ENCODE peak calls at places on chromosomes 7 and 10, in nine cellular contexts. One of them, this sample, is unnamed.

GRCh38 chr10:71848325-71849277 is 2.5 kb downstream of the PSAP start:
- DNase-seq in brain microvascular endothelial cell: no peak
- DNase-seq in psoas muscle: no peak
- DNase-seq in ascending aorta: no peak
- DNase-seq in lower leg skin: no peak
- DNase-seq in upper lobe of right lung: no peak
- DNase-seq in CD8-positive, alpha-beta memory T cell: no peak
- DNase-seq in cardiac muscle cell: no peak
- DNase-seq in CD8-positive, alpha-beta T cell: no peak
- DNase-seq in this sample: peak

GRCh38 chr7:27802977-27803376 is 63.0 kb downstream of the TAX1BP1 start:
- DNase-seq in CD8-positive, alpha-beta T cell: no peak
- DNase-seq in lower leg skin: no peak
- DNase-seq in ascending aorta: no peak
- DNase-seq in psoas muscle: no peak
- DNase-seq in CD8-positive, alpha-beta memory T cell: no peak
- DNase-seq in cardiac muscle cell: no peak
- DNase-seq in upper lobe of right lung: no peak
- DNase-seq in brain microvascular endothelial cell: no peak
- DNase-seq in this sample: no peak

GRCh38 chr10:104925232-104925851 is 284.3 kb downstream of the SORCS3 start:
- DNase-seq in cardiac muscle cell: peak
- DNase-seq in CD8-positive, alpha-beta T cell: peak
- DNase-seq in CD8-positive, alpha-beta memory T cell: peak
- DNase-seq in lower leg skin: peak
- DNase-seq in upper lobe of right lung: no peak
- DNase-seq in ascending aorta: no peak
- DNase-seq in brain microvascular endothelial cell: no peak
- DNase-seq in psoas muscle: no peak
- DNase-seq in this sample: peak

GRCh38 chr7:74026406-74027123 is 1.4 kb upstream of the ELN start:
- DNase-seq in ascending aorta: peak
- DNase-seq in cardiac muscle cell: peak
- DNase-seq in CD8-positive, alpha-beta T cell: peak
- DNase-seq in upper lobe of right lung: peak
- DNase-seq in psoas muscle: peak
- DNase-seq in brain microvascular endothelial cell: peak
- DNase-seq in CD8-positive, alpha-beta memory T cell: peak
- DNase-seq in lower leg skin: peak
- DNase-seq in this sample: peak

GRCh38 chr10:660413-660979 is 29.0 kb downstream of the DIP2C start:
- DNase-seq in brain microvascular endothelial cell: no peak
- DNase-seq in psoas muscle: no peak
- DNase-seq in CD8-positive, alpha-beta T cell: no peak
- DNase-seq in upper lobe of right lung: no peak
- DNase-seq in cardiac muscle cell: no peak
- DNase-seq in lower leg skin: no peak
- DNase-seq in ascending aorta: peak
- DNase-seq in CD8-positive, alpha-beta memory T cell: no peak
- DNase-seq in this sample: no peak

GRCh38 chr10:89685932-89686331 is 15.5 kb upstream of the KIF20B start:
- DNase-seq in CD8-positive, alpha-beta memory T cell: no peak
- DNase-seq in lower leg skin: no peak
- DNase-seq in cardiac muscle cell: no peak
- DNase-seq in ascending aorta: no peak
- DNase-seq in CD8-positive, alpha-beta T cell: no peak
- DNase-seq in upper lobe of right lung: no peak
- DNase-seq in brain microvascular endothelial cell: no peak
- DNase-seq in psoas muscle: no peak
- DNase-seq in this sample: peak

GRCh38 chr7:2151235-2151634 is 81.5 kb downstream of the MAD1L1 start:
- DNase-seq in ascending aorta: no peak
- DNase-seq in upper lobe of right lung: no peak
- DNase-seq in CD8-positive, alpha-beta T cell: no peak
- DNase-seq in psoas muscle: peak
- DNase-seq in lower leg skin: no peak
- DNase-seq in cardiac muscle cell: no peak
- DNase-seq in CD8-positive, alpha-beta memory T cell: no peak
- DNase-seq in brain microvascular endothelial cell: no peak
- DNase-seq in this sample: no peak

GRCh38 chr10:119149723-119150122 is 15.8 kb downstream of the SFXN4 start:
- DNase-seq in upper lobe of right lung: no peak
- DNase-seq in lower leg skin: no peak
- DNase-seq in CD8-positive, alpha-beta memory T cell: no peak
- DNase-seq in CD8-positive, alpha-beta T cell: no peak
- DNase-seq in psoas muscle: no peak
- DNase-seq in brain microvascular endothelial cell: no peak
- DNase-seq in ascending aorta: no peak
- DNase-seq in cardiac muscle cell: no peak
- DNase-seq in this sample: no peak

GRCh38 chr7:43639858-43640491 is 57.1 kb downstream of the STK17A start:
- DNase-seq in ascending aorta: peak
- DNase-seq in upper lobe of right lung: no peak
- DNase-seq in CD8-positive, alpha-beta T cell: no peak
- DNase-seq in lower leg skin: no peak
- DNase-seq in psoas muscle: no peak
- DNase-seq in cardiac muscle cell: peak
- DNase-seq in brain microvascular endothelial cell: peak
- DNase-seq in CD8-positive, alpha-beta memory T cell: no peak
- DNase-seq in this sample: no peak

GRCh38 chr10:30207485-30208052 is 141.5 kb downstream of the MTPAP start:
- DNase-seq in ascending aorta: no peak
- DNase-seq in upper lobe of right lung: no peak
- DNase-seq in CD8-positive, alpha-beta T cell: no peak
- DNase-seq in cardiac muscle cell: peak
- DNase-seq in CD8-positive, alpha-beta memory T cell: no peak
- DNase-seq in brain microvascular endothelial cell: no peak
- DNase-seq in psoas muscle: no peak
- DNase-seq in lower leg skin: no peak
- DNase-seq in this sample: no peak

GRCh38 chr7:140229591-140230516 is 53.1 kb upstream of the KDM7A start:
- DNase-seq in ascending aorta: no peak
- DNase-seq in brain microvascular endothelial cell: no peak
- DNase-seq in psoas muscle: no peak
- DNase-seq in cardiac muscle cell: peak
- DNase-seq in lower leg skin: no peak
- DNase-seq in CD8-positive, alpha-beta T cell: peak
- DNase-seq in upper lobe of right lung: no peak
- DNase-seq in CD8-positive, alpha-beta memory T cell: peak
- DNase-seq in this sample: peak

GRCh38 chr10:1646332-1646731 is 91.0 kb downstream of the ADARB2 start:
- DNase-seq in cardiac muscle cell: no peak
- DNase-seq in CD8-positive, alpha-beta T cell: no peak
- DNase-seq in CD8-positive, alpha-beta memory T cell: no peak
- DNase-seq in ascending aorta: no peak
- DNase-seq in lower leg skin: no peak
- DNase-seq in upper lobe of right lung: no peak
- DNase-seq in brain microvascular endothelial cell: no peak
- DNase-seq in psoas muscle: no peak
- DNase-seq in this sample: no peak

GRCh38 chr7:45881759-45882464 is 6.4 kb upstream of the IGFBP1 start:
- DNase-seq in psoas muscle: no peak
- DNase-seq in cardiac muscle cell: no peak
- DNase-seq in CD8-positive, alpha-beta memory T cell: no peak
- DNase-seq in brain microvascular endothelial cell: peak
- DNase-seq in upper lobe of right lung: no peak
- DNase-seq in CD8-positive, alpha-beta T cell: no peak
- DNase-seq in ascending aorta: no peak
- DNase-seq in lower leg skin: no peak
- DNase-seq in this sample: no peak

GRCh38 chr7:132321387-132321786 is 254.9 kb downstream of the PLXNA4 start:
- DNase-seq in upper lobe of right lung: no peak
- DNase-seq in lower leg skin: no peak
- DNase-seq in brain microvascular endothelial cell: peak
- DNase-seq in ascending aorta: no peak
- DNase-seq in CD8-positive, alpha-beta memory T cell: no peak
- DNase-seq in psoas muscle: no peak
- DNase-seq in CD8-positive, alpha-beta T cell: no peak
- DNase-seq in cardiac muscle cell: peak
- DNase-seq in this sample: peak

GRCh38 chr10:103916254-103916653 is 1.7 kb downstream of the STN1 start:
- DNase-seq in ascending aorta: no peak
- DNase-seq in CD8-positive, alpha-beta T cell: no peak
- DNase-seq in upper lobe of right lung: no peak
- DNase-seq in psoas muscle: no peak
- DNase-seq in CD8-positive, alpha-beta memory T cell: no peak
- DNase-seq in brain microvascular endothelial cell: no peak
- DNase-seq in cardiac muscle cell: no peak
- DNase-seq in lower leg skin: no peak
- DNase-seq in this sample: no peak

GRCh38 chr10:61757525-61758397 is 95.0 kb downstream of the CABCOCO1 start:
- DNase-seq in lower leg skin: no peak
- DNase-seq in brain microvascular endothelial cell: peak
- DNase-seq in CD8-positive, alpha-beta memory T cell: no peak
- DNase-seq in psoas muscle: no peak
- DNase-seq in upper lobe of right lung: no peak
- DNase-seq in CD8-positive, alpha-beta T cell: no peak
- DNase-seq in ascending aorta: peak
- DNase-seq in cardiac muscle cell: no peak
- DNase-seq in this sample: no peak

GRCh38 chr7:134891262-134892001 is 94.9 kb upstream of the AGBL3 start:
- DNase-seq in psoas muscle: peak
- DNase-seq in CD8-positive, alpha-beta T cell: no peak
- DNase-seq in lower leg skin: peak
- DNase-seq in CD8-positive, alpha-beta memory T cell: no peak
- DNase-seq in cardiac muscle cell: peak
- DNase-seq in ascending aorta: peak
- DNase-seq in upper lobe of right lung: peak
- DNase-seq in brain microvascular endothelial cell: peak
- DNase-seq in this sample: no peak

GRCh38 chr10:74900297-74900696 is 73.9 kb downstream of the KAT6B start:
- DNase-seq in ascending aorta: no peak
- DNase-seq in CD8-positive, alpha-beta T cell: peak
- DNase-seq in upper lobe of right lung: no peak
- DNase-seq in lower leg skin: no peak
- DNase-seq in cardiac muscle cell: no peak
- DNase-seq in psoas muscle: no peak
- DNase-seq in CD8-positive, alpha-beta memory T cell: peak
- DNase-seq in brain microvascular endothelial cell: no peak
- DNase-seq in this sample: peak

GRCh38 chr7:13467111-13467547 is 522.3 kb downstream of the ETV1 start:
- DNase-seq in CD8-positive, alpha-beta memory T cell: no peak
- DNase-seq in psoas muscle: no peak
- DNase-seq in ascending aorta: no peak
- DNase-seq in cardiac muscle cell: no peak
- DNase-seq in lower leg skin: no peak
- DNase-seq in brain microvascular endothelial cell: no peak
- DNase-seq in upper lobe of right lung: no peak
- DNase-seq in CD8-positive, alpha-beta T cell: no peak
- DNase-seq in this sample: no peak
- H3K4me3 ChIP-seq in CD8-positive, alpha-beta memory T cell: no peak
- H3K4me3 ChIP-seq in psoas muscle: no peak
- H3K4me3 ChIP-seq in ascending aorta: no peak
- H3K4me3 ChIP-seq in cardiac muscle cell: no peak
- H3K4me3 ChIP-seq in lower leg skin: no peak
- H3K4me3 ChIP-seq in brain microvascular endothelial cell: no peak
- H3K4me3 ChIP-seq in upper lobe of right lung: no peak
- H3K4me3 ChIP-seq in CD8-positive, alpha-beta T cell: no peak
- H3K4me3 ChIP-seq in this sample: no peak

DNA sequence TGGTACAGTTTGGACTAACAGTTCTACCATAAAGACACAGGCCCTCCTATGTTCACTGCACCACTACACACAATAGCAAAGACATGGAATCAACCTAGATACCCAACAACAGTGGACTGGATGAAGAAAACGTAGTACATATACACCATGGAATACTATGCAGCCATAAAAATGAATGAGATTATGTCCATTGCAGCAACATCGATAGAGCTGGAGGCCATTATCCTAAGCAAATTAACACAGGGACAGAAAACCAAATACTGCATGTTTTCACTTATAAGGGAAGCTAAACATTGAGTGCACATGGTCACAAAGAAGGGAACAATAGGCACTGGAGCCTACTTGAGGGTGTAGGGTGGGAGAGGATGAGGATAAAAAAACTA is 75.0 kb downstream of the MEST start:
- DNase-seq in lower leg skin: no peak
- DNase-seq in CD8-positive, alpha-beta T cell: no peak
- DNase-seq in upper lobe of right lung: no peak
- DNase-seq in CD8-positive, alpha-beta memory T cell: no peak
- DNase-seq in cardiac muscle cell: no peak
- DNase-seq in brain microvascular endothelial cell: no peak
- DNase-seq in psoas muscle: no peak
- DNase-seq in ascending aorta: no peak
- DNase-seq in this sample: no peak
- H3K4me3 ChIP-seq in lower leg skin: no peak
- H3K4me3 ChIP-seq in CD8-positive, alpha-beta T cell: no peak
- H3K4me3 ChIP-seq in upper lobe of right lung: no peak
- H3K4me3 ChIP-seq in CD8-positive, alpha-beta memory T cell: no peak
- H3K4me3 ChIP-seq in cardiac muscle cell: no peak
- H3K4me3 ChIP-seq in brain microvascular endothelial cell: no peak
- H3K4me3 ChIP-seq in psoas muscle: no peak
- H3K4me3 ChIP-seq in ascending aorta: no peak
- H3K4me3 ChIP-seq in this sample: no peak

DNA sequence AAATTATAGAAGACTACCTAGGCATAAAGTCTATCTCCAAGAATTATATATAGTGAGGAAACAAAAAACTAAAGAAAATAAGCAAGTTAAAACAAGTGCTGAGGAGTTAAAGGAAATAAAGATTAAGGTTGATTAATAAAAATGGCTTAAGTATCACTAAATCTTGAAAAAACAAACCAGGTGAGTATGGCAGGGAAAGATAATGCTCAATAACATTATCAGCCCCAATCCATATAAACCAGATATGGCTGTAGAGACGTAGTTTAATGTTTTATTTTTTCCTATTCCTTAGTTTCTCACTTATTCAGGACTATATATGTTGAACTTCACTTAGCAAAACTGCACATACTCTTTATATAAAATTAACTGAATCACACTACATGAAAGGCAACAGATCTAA is 4.4 kb downstream of the WASL start:
- DNase-seq in lower leg skin: no peak
- DNase-seq in upper lobe of right lung: no peak
- DNase-seq in brain microvascular endothelial cell: no peak
- DNase-seq in ascending aorta: no peak
- DNase-seq in psoas muscle: no peak
- DNase-seq in CD8-positive, alpha-beta memory T cell: no peak
- DNase-seq in CD8-positive, alpha-beta T cell: no peak
- DNase-seq in cardiac muscle cell: no peak
- DNase-seq in this sample: no peak
- H3K4me3 ChIP-seq in lower leg skin: no peak
- H3K4me3 ChIP-seq in upper lobe of right lung: no peak
- H3K4me3 ChIP-seq in brain microvascular endothelial cell: no peak
- H3K4me3 ChIP-seq in ascending aorta: no peak
- H3K4me3 ChIP-seq in psoas muscle: peak
- H3K4me3 ChIP-seq in CD8-positive, alpha-beta memory T cell: no peak
- H3K4me3 ChIP-seq in CD8-positive, alpha-beta T cell: no peak
- H3K4me3 ChIP-seq in cardiac muscle cell: no peak
- H3K4me3 ChIP-seq in this sample: no peak

DNA sequence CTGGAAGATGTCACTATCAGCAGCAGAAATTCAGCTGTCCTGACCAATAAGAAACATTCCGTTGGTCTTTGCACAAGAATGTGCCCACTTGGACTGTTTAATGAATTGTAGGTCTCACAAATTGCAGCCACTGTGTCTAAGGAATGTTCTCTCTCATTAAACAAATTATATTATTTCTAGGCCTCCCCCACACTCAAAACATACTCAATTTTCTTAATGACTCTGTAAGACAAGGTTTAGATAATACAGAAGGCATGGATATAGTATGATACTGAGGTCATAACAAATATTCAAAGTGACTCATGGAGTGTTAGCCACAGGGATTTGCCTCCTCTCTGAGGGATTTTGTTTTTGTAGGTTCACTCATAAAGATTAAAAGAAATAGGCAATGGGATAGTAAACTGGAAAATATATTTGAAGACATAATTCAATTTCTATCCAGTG is 197.5 kb downstream of the PTN start:
- DNase-seq in CD8-positive, alpha-beta T cell: no peak
- DNase-seq in upper lobe of right lung: no peak
- DNase-seq in cardiac muscle cell: no peak
- DNase-seq in brain microvascular endothelial cell: peak
- DNase-seq in psoas muscle: no peak
- DNase-seq in lower leg skin: no peak
- DNase-seq in CD8-positive, alpha-beta memory T cell: no peak
- DNase-seq in ascending aorta: no peak
- DNase-seq in this sample: no peak
- H3K4me3 ChIP-seq in CD8-positive, alpha-beta T cell: no peak
- H3K4me3 ChIP-seq in upper lobe of right lung: no peak
- H3K4me3 ChIP-seq in cardiac muscle cell: no peak
- H3K4me3 ChIP-seq in brain microvascular endothelial cell: no peak
- H3K4me3 ChIP-seq in psoas muscle: no peak
- H3K4me3 ChIP-seq in lower leg skin: no peak
- H3K4me3 ChIP-seq in CD8-positive, alpha-beta memory T cell: no peak
- H3K4me3 ChIP-seq in ascending aorta: no peak
- H3K4me3 ChIP-seq in this sample: no peak

This sample was measured in Jurkat, Clone E6-1.